ENCODE peak calls at places on chromosomes 2 and 18, in six cellular contexts. One of them, this sample, is unnamed.

GRCh38 chr2:24241528-24241927 is 66.7 kb downstream of the FAM228A start:
- DNase-seq in choroid plexus epithelial cell: no peak
- DNase-seq in PC-9: no peak
- DNase-seq in NT2/D1: no peak
- DNase-seq in fibroblast of lung: no peak
- DNase-seq in ACHN: no peak
- DNase-seq in this sample: no peak

GRCh38 chr2:134736167-134736885 is 17.5 kb upstream of the TMEM163 start:
- DNase-seq in choroid plexus epithelial cell: peak; percentile 76
- DNase-seq in PC-9: peak; percentile 66
- DNase-seq in NT2/D1: peak; percentile 72
- DNase-seq in fibroblast of lung: peak; percentile 89
- DNase-seq in ACHN: peak; percentile 89
- DNase-seq in this sample: peak; percentile 3

GRCh38 chr2:27992787-27993747 is 102.5 kb downstream of the BABAM2 start:
- DNase-seq in choroid plexus epithelial cell: peak; percentile 64
- DNase-seq in PC-9: peak; percentile 35
- DNase-seq in NT2/D1: peak; percentile 23
- DNase-seq in fibroblast of lung: peak; percentile 86
- DNase-seq in ACHN: peak; percentile 75
- DNase-seq in this sample: no peak

GRCh38 chr2:213991454-213992108 is 419.3 kb upstream of the VWC2L start:
- DNase-seq in choroid plexus epithelial cell: no peak
- DNase-seq in PC-9: no peak
- DNase-seq in NT2/D1: no peak
- DNase-seq in fibroblast of lung: peak; percentile 31
- DNase-seq in ACHN: no peak
- DNase-seq in this sample: no peak

GRCh38 chr2:234373060-234373459 is 123.8 kb downstream of the ARL4C start:
- DNase-seq in choroid plexus epithelial cell: no peak
- DNase-seq in PC-9: peak; percentile 67
- DNase-seq in NT2/D1: no peak
- DNase-seq in fibroblast of lung: no peak
- DNase-seq in ACHN: no peak
- DNase-seq in this sample: no peak

GRCh38 chr18:79489048-79489899 is 93.5 kb downstream of the NFATC1 start:
- DNase-seq in choroid plexus epithelial cell: no peak
- DNase-seq in PC-9: no peak
- DNase-seq in NT2/D1: no peak
- DNase-seq in fibroblast of lung: no peak
- DNase-seq in ACHN: no peak
- DNase-seq in this sample: no peak

GRCh38 chr2:23270810-23271209 is 114.2 kb upstream of the KLHL29 start:
- DNase-seq in choroid plexus epithelial cell: no peak
- DNase-seq in PC-9: no peak
- DNase-seq in NT2/D1: no peak
- DNase-seq in fibroblast of lung: no peak
- DNase-seq in ACHN: no peak
- DNase-seq in this sample: no peak

GRCh38 chr18:37395631-37396030 is 170.0 kb downstream of the CELF4 start:
- DNase-seq in choroid plexus epithelial cell: no peak
- DNase-seq in PC-9: no peak
- DNase-seq in NT2/D1: no peak
- DNase-seq in fibroblast of lung: no peak
- DNase-seq in ACHN: no peak
- DNase-seq in this sample: no peak

GRCh38 chr18:78875268-78875997 is 104.2 kb upstream of the SALL3 start:
- DNase-seq in choroid plexus epithelial cell: peak; percentile 4
- DNase-seq in PC-9: peak; percentile 5
- DNase-seq in NT2/D1: peak; percentile 13
- DNase-seq in fibroblast of lung: no peak
- DNase-seq in ACHN: peak; percentile 26
- DNase-seq in this sample: peak; percentile 19

GRCh38 chr18:67131498-67131897 is 385.0 kb downstream of the DSEL start:
- DNase-seq in choroid plexus epithelial cell: no peak
- DNase-seq in PC-9: no peak
- DNase-seq in NT2/D1: no peak
- DNase-seq in fibroblast of lung: no peak
- DNase-seq in ACHN: no peak
- DNase-seq in this sample: no peak

This sample was measured in HCT116.